ENCODE peak calls at places on chromosomes 4 and X, in five cellular contexts. N is sciatic nerve, K is pancreas, T is DMS 273 treated with DMSO at 0.1 percent for 48 hours, Q is fibroblast of pulmonary artery. A is an unnamed sample.

GRCh38 chr4:68594678-68595077 is 18.6 kb upstream of the UGT2B17 start:
- DNase-seq in N (no peak), K (no peak), T (no peak), Q (no peak), A (no peak)

GRCh38 chr4:2281575-2282343 is 19.9 kb upstream of the MXD4 start:
- DNase-seq in N (no peak), K (no peak), T (no peak), Q (peak), A (no peak)

GRCh38 chr4:23290656-23291055 is 597.9 kb downstream of the GBA3 start:
- DNase-seq in N (no peak), K (no peak), T (no peak), Q (peak), A (no peak)

GRCh38 chr4:149465941-149466340 is 349.7 kb downstream of the IQCM start:
- DNase-seq in N (no peak), K (no peak), T (no peak), Q (peak), A (no peak)

GRCh38 chrX:43005561-43005960 is 227.6 kb upstream of the PPP1R2C start:
- DNase-seq in N (no peak), K (no peak), T (no peak), Q (no peak), A (no peak)

GRCh38 chrX:95678679-95679078 is 1006.0 kb upstream of the DIAPH2 start:
- DNase-seq in N (no peak), K (no peak), T (no peak), Q (no peak), A (no peak)

GRCh38 chrX:105375816-105376215 is 155.3 kb upstream of the TEX13A start:
- DNase-seq in N (no peak), K (no peak), T (no peak), Q (peak), A (no peak)

GRCh38 chrX:44043496-44043895 is 70.3 kb upstream of the NDP start:
- DNase-seq in N (no peak), K (no peak), T (no peak), Q (no peak), A (no peak)

GRCh38 chr4:108527729-108528128 is 92.6 kb upstream of the RPL34 start:
- DNase-seq in N (no peak), K (no peak), T (no peak), Q (no peak), A (no peak)

GRCh38 chrX:63282828-63283227 is 68.3 kb downstream of the SPIN4 start:
- DNase-seq in N (no peak), K (no peak), T (no peak), Q (no peak), A (no peak)

GRCh38 chrX:63686878-63687714 is 97.9 kb downstream of the ARHGEF9 start:
- DNase-seq in N (no peak), K (peak), T (no peak), Q (peak), A (no peak)

GRCh38 chr4:84875636-84876371 is 90.7 kb downstream of the WDFY3 start:
- DNase-seq in N (no peak), K (no peak), T (no peak), Q (peak), A (no peak)

GRCh38 chrX:139738581-139738980 is 30.6 kb upstream of the MCF2 start:
- DNase-seq in N (no peak), K (no peak), T (no peak), Q (peak), A (no peak)

GRCh38 chrX:129741880-129742758 is 3.3 kb downstream of the XPNPEP2 start:
- DNase-seq in N (no peak), K (no peak), T (no peak), Q (no peak), A (no peak)